ENCODE peak calls at places on chromosomes 13 and 19, in ten cellular contexts. U, H, C, Y, N, E, O, I, A and L are unnamed samples.

GRCh38 chr13:45219938-45220375 is 19.1 kb upstream of the KCTD4 start:
- DNase-seq in O (no peak), U (peak; percentile 48), A (no peak), N (no peak), I (peak; percentile 68), C (no peak), Y (no peak), E (no peak), H (peak; percentile 100), L (peak; percentile 90)

GRCh38 chr13:44936246-44936645 is 53.0 kb downstream of the NUFIP1 start:
- DNase-seq in Y (no peak), H (no peak), N (no peak), I (no peak), C (no peak), E (no peak), A (no peak), U (no peak), O (no peak), L (no peak)

GRCh38 chr13:79119578-79120107 is 286.4 kb downstream of the RBM26 start:
- DNase-seq in C (no peak), U (no peak), O (no peak), H (no peak), I (no peak), A (no peak), E (no peak), Y (no peak), N (no peak), L (no peak)

GRCh38 chr13:109205315-109205714 is 575.9 kb downstream of the MYO16 start:
- DNase-seq in N (no peak), U (no peak), E (no peak), A (no peak), Y (no peak), H (peak; percentile 17), O (no peak), I (peak; percentile 18), C (no peak), L (no peak)

GRCh38 chr19:47110521-47111080 is 3.0 kb downstream of the ZC3H4 start:
- DNase-seq in E (no peak), H (no peak), U (no peak), I (no peak), C (no peak), Y (no peak), O (no peak), A (no peak), N (no peak), L (peak; percentile 37)

GRCh38 chr19:54521022-54521859 is 18.6 kb downstream of the LAIR2 start:
- DNase-seq in N (no peak), H (no peak), E (no peak), C (no peak), I (no peak), Y (no peak), O (no peak), U (no peak), A (no peak), L (no peak)

GRCh38 chr19:46959962-46960556 is 59.6 kb upstream of the NPAS1 start:
- DNase-seq in A (no peak), N (no peak), H (no peak), I (no peak), E (no peak), Y (no peak), O (no peak), C (no peak), U (no peak), L (no peak)

GRCh38 chr19:16917401-16917800 is 28.6 kb downstream of the F2RL3 start:
- DNase-seq in I (no peak), N (no peak), O (no peak), Y (no peak), E (no peak), U (no peak), H (no peak), C (no peak), A (no peak), L (no peak)

GRCh38 chr19:5680083-5680436 is 256 bp downstream of the MICOS13 start:
- DNase-seq in I (peak; percentile 26), Y (no peak), U (no peak), E (no peak), N (no peak), H (no peak), O (peak; percentile 50), C (no peak), A (no peak), L (peak; percentile 36)

GRCh38 chr19:1468274-1469199 is 10.5 kb downstream of the C19orf25 start:
- DNase-seq in C (no peak), Y (no peak), O (no peak), H (peak; percentile 27), I (peak; percentile 44), U (no peak), E (no peak), N (no peak), A (peak; percentile 38), L (peak; percentile 50)

GRCh38 chr13:21733475-21734311 is 62.8 kb downstream of the FGF9 start:
- DNase-seq in Y (no peak), H (peak; percentile 67), E (no peak), A (no peak), C (no peak), O (no peak), I (no peak), N (no peak), U (no peak), L (no peak)

GRCh38 chr13:53198699-53199098 is 170.1 kb downstream of the OLFM4 start:
- DNase-seq in Y (no peak), I (no peak), C (no peak), N (no peak), H (no peak), U (no peak), E (no peak), O (no peak), A (no peak), L (no peak)

DNA sequence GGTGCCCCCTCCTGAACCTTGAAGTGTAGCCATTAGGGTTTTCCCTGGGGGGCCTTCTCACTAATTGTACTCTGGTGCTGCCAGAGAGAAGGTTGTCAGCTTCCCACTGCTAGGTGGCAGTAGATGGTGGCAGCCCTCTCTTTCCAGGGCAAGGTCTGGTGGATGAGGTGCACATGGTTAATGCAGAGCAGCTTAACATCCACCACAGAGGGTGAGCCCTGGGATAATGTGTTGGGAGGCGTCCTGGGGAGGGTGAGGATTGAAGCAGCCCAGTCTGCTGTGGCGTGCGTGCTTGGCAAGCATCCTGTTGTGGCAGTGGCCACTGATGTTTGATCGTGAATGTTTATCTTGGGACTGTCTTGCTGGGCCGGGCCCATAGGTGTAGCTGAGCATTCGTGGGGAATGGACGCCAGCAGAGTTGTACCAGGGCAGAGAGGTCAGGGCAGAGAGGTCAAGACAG is 5.8 kb downstream of the EGLN2 start:
- DNase-seq in O (no peak), U (no peak), E (no peak), Y (no peak), I (no peak), N (no peak), H (no peak), C (no peak), A (no peak), L (no peak)
- TF ChIP-seq CTCF in O (no peak), U (peak; percentile 16), E (no peak), Y (no peak), I (peak; percentile 11), N (no peak), H (peak; percentile 24), C (peak; percentile 14), A (no peak), L (no peak)

GRCh38 chr19:30688696-30689095 is 316.5 kb downstream of the ZNF536 start:
- DNase-seq in U (no peak), C (no peak), N (no peak), A (no peak), O (no peak), Y (no peak), I (no peak), E (no peak), H (no peak), L (no peak)

GRCh38 chr19:30686911-30687566 is 314.9 kb downstream of the ZNF536 start:
- DNase-seq in U (no peak), C (no peak), A (no peak), O (no peak), I (no peak), E (no peak), Y (no peak), N (no peak), H (no peak), L (no peak)

GRCh38 chr19:30685601-30686000 is 313.4 kb downstream of the ZNF536 start:
- DNase-seq in A (no peak), O (no peak), Y (no peak), I (no peak), C (no peak), U (no peak), E (no peak), N (no peak), H (no peak), L (no peak)

GRCh38 chr19:30684613-30685012 is 312.4 kb downstream of the ZNF536 start:
- DNase-seq in O (no peak), U (no peak), C (no peak), N (no peak), Y (no peak), A (no peak), E (no peak), I (no peak), H (no peak), L (no peak)

GRCh38 chr19:30686252-30686762 is 314.1 kb downstream of the ZNF536 start:
- DNase-seq in U (no peak), I (peak; percentile 19), H (no peak), O (no peak), N (no peak), C (no peak), A (no peak), E (no peak), Y (no peak), L (no peak)
- TF ChIP-seq CTCF in U (peak; percentile 11), I (peak; percentile 8), H (no peak), O (peak; percentile 11), N (peak; percentile 26), C (peak; percentile 19), A (no peak), E (no peak), Y (no peak), L (no peak)

DNA sequence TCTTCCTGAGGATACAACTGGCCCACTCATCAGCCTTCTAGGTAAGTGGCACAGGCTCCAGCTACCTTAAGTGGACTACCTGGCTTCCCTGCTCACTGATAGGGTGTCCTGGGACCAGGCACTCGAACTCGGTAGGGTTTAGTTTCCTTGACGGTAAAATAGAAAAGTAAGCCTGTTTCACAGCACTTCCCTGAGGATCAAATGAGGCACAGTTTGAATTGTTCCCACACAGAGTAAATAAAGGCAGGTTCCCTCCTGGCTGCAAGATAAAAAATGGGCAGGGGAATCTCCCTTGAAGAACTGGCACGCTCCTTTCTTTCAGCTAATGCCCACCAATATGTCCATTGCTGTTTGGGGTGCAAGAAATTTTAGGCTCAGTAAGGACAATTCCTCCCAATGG is 1.1 kb upstream of the FAM124A start:
- DNase-seq in N (no peak), A (no peak), I (no peak), Y (no peak), U (no peak), H (no peak), E (no peak), O (no peak), C (no peak), L (no peak)
- TF ChIP-seq CTCF in N (no peak), A (no peak), I (no peak), Y (no peak), U (no peak), H (no peak), E (no peak), O (no peak), C (no peak), L (no peak)

DNA sequence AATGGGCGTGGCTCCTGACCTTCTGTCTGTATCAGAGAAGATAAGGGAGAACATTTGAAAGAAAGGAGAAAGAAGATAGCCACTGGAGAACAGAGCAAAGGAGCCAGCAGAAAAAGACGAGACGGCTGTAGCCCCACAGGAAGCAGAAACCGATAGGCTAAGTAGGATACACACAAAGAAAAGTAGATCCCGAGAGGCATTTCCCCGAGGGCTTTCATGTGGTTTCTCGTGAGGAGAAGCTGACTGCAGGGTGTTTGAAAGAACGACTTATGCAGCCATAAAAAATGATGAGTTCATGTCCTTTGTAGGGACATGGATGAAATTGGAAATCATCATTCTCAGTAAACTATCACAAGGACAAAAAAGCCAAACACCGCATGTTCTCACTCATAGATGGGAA is 14.1 kb upstream of the GJB2 start:
- DNase-seq in I (no peak), U (no peak), A (no peak), C (no peak), H (no peak), N (no peak), O (no peak), E (no peak), Y (no peak), L (no peak)
- TF ChIP-seq CTCF in I (no peak), U (no peak), A (no peak), C (no peak), H (no peak), N (no peak), O (no peak), E (no peak), Y (no peak), L (no peak)